ENCODE peak calls at places on chromosomes 3 and 15, in five cellular contexts. G, Q, F, W and O are unnamed samples.

GRCh38 chr15:84911879-84912660 is 27.6 kb downstream of the SLC28A1 start:
- DNase-seq in W (no peak), F (peak), G (peak), Q (peak), O (no peak)

GRCh38 chr3:130424837-130425236 is 79.4 kb downstream of the COL6A5 start:
- DNase-seq in W (no peak), G (no peak), Q (no peak), F (no peak), O (no peak)

GRCh38 chr3:14166877-14167605 is 11.4 kb downstream of the XPC start:
- DNase-seq in G (no peak), W (no peak), F (no peak), Q (no peak), O (no peak)

GRCh38 chr15:42695527-42696071 is 41.3 kb downstream of the CDAN1 start:
- DNase-seq in G (no peak), Q (no peak), W (no peak), F (peak), O (no peak)

GRCh38 chr3:46393554-46394434 is 13.1 kb downstream of the CCR5AS start:
- DNase-seq in Q (no peak), F (no peak), G (peak), W (no peak), O (no peak)

GRCh38 chr3:53152316-53152715 is 8.7 kb upstream of the PRKCD start:
- DNase-seq in F (no peak), W (no peak), G (no peak), Q (no peak), O (no peak)

GRCh38 chr3:31802981-31803380 is 178.1 kb downstream of the OSBPL10 start:
- DNase-seq in F (no peak), W (no peak), Q (no peak), G (no peak), O (no peak)

GRCh38 chr3:39118079-39118478 is 10.6 kb downstream of the TTC21A start:
- DNase-seq in Q (no peak), G (no peak), W (no peak), F (no peak), O (no peak)

GRCh38 chr15:72068826-72069225 is 49.1 kb downstream of the MYO9A start:
- DNase-seq in F (no peak), W (no peak), Q (no peak), G (no peak), O (no peak)

GRCh38 chr15:90869601-90870353 is 1.4 kb downstream of the FURIN start:
- DNase-seq in F (peak), W (no peak), Q (no peak), G (peak), O (peak)

GRCh38 chr3:106349191-106349881 is 480.5 kb upstream of the CBLB start:
- DNase-seq in F (no peak), G (no peak), Q (no peak), W (no peak), O (no peak)

GRCh38 chr3:121992601-121993560 is 29.2 kb downstream of the ILDR1 start:
- DNase-seq in W (peak), G (peak), Q (no peak), F (no peak), O (no peak)

GRCh38 chr15:63501256-63502089 is 2.9 kb upstream of the USP3 start:
- DNase-seq in F (peak), W (no peak), Q (peak), G (peak), O (no peak)

GRCh38 chr3:194686816-194687637 is 1.3 kb downstream of the FAM43A start:
- DNase-seq in F (peak), G (peak), Q (no peak), W (no peak), O (no peak)

GRCh38 chr3:49781415-49782199 is 4.7 kb downstream of the IP6K1 start:
- DNase-seq in W (no peak), F (no peak), Q (peak), G (no peak), O (peak)

GRCh38 chr15:24676431-24676830 is 856 bp downstream of the NPAP1 start:
- DNase-seq in F (no peak), Q (no peak), W (no peak), G (no peak), O (no peak)

GRCh38 chr15:36622247-36622795 is 42.9 kb downstream of the CDIN1 start:
- DNase-seq in W (no peak), F (no peak), Q (no peak), G (no peak), O (no peak)

GRCh38 chr3:123113889-123114450 is 47.1 kb downstream of the PDIA5 start:
- DNase-seq in F (no peak), G (no peak), W (no peak), Q (no peak), O (no peak)

GRCh38 chr3:140914384-140914945 is 27.2 kb upstream of the SLC25A36 start:
- DNase-seq in W (no peak), G (no peak), Q (no peak), F (no peak), O (no peak)

GRCh38 chr3:185820973-185821758 is 3.7 kb downstream of the IGF2BP2 start:
- DNase-seq in G (peak), F (no peak), W (no peak), Q (peak), O (peak)

GRCh38 chr3:125172346-125172745 is 40.2 kb downstream of the SLC12A8 start:
- DNase-seq in G (no peak), W (no peak), F (no peak), Q (no peak), O (no peak)

GRCh38 chr3:42655331-42655888 is 1.9 kb downstream of the ZBTB47 start:
- DNase-seq in G (no peak), W (peak), Q (no peak), F (no peak), O (no peak)

GRCh38 chr3:123584284-123584987 is 417 bp downstream of the HACD2 start:
- DNase-seq in G (no peak), W (peak), Q (no peak), F (peak), O (peak)

GRCh38 chr3:54861248-54862067 is 66.4 kb downstream of the LRTM1 start:
- DNase-seq in W (no peak), F (no peak), Q (no peak), G (no peak), O (no peak)

GRCh38 chr3:48151058-48151806 is 37.0 kb downstream of the CDC25A start:
- DNase-seq in Q (peak), G (peak), W (peak), F (peak), O (peak)

GRCh38 chr3:66661628-66662027 is 160.8 kb upstream of the LRIG1 start:
- DNase-seq in F (no peak), Q (no peak), G (no peak), W (no peak), O (no peak)

GRCh38 chr15:48823237-48823636 is 12.4 kb upstream of the CEP152 start:
- DNase-seq in Q (no peak), G (peak), F (no peak), W (no peak), O (no peak)

GRCh38 chr3:49415931-49416601 is 3.8 kb downstream of the TCTA start:
- DNase-seq in W (peak), F (no peak), Q (no peak), G (peak), O (no peak)

GRCh38 chr15:61480863-61481262 is 251.8 kb upstream of the RORA start:
- DNase-seq in Q (no peak), G (no peak), W (no peak), F (no peak), O (peak)

GRCh38 chr15:31387483-31388118 is 61.0 kb downstream of the KLF13 start:
- DNase-seq in F (peak), W (no peak), Q (no peak), G (peak), O (peak)

GRCh38 chr15:48059786-48060185 is 61.0 kb upstream of the SLC24A5 start:
- DNase-seq in F (peak), G (peak), W (no peak), Q (no peak), O (no peak)

GRCh38 chr15:31801152-31801551 is 229.2 kb upstream of the CHRNA7 start:
- DNase-seq in Q (no peak), F (peak), G (peak), W (no peak), O (no peak)

GRCh38 chr15:100372695-100373036 is 30.9 kb upstream of the ADAMTS17 start:
- DNase-seq in G (peak), F (no peak), W (no peak), Q (no peak), O (no peak)

GRCh38 chr3:99248913-99249312 is 347.4 kb upstream of the DCBLD2 start:
- DNase-seq in F (no peak), W (no peak), G (no peak), Q (no peak), O (no peak)

GRCh38 chr15:70421197-70421482 is 323.4 kb upstream of the TLE3 start:
- DNase-seq in W (no peak), F (no peak), G (no peak), Q (peak), O (peak)

GRCh38 chr15:64092864-64093626 is 593 bp downstream of the CIAO2A start:
- DNase-seq in Q (peak), G (peak), F (peak), W (peak), O (peak)

GRCh38 chr3:139340784-139341183 is 3.0 kb upstream of the MRPS22 start:
- DNase-seq in Q (no peak), G (no peak), F (no peak), W (no peak), O (no peak)

GRCh38 chr3:170896781-170897180 is 11.7 kb downstream of the EIF5A2 start:
- DNase-seq in Q (no peak), G (no peak), W (no peak), F (peak), O (no peak)